ENCODE peak calls at places on chromosomes 12 and 14, in four cellular contexts. Z, Q, J and C are unnamed samples.

GRCh38 chr12:59689776-59690175 is 93.9 kb downstream of the SLC16A7 start:
- DNase-seq in Z (peak), Q (no peak), J (no peak), C (peak)

GRCh38 chr14:91261115-91261514 is 16.6 kb upstream of the GPR68 start:
- DNase-seq in Z (no peak), Q (no peak), J (no peak), C (no peak)

GRCh38 chr12:18439541-18439940 is 178.2 kb downstream of the PIK3C2G start:
- DNase-seq in Z (peak), Q (no peak), J (no peak), C (no peak)

GRCh38 chr14:92308676-92309075 is 14.3 kb upstream of the SLC24A4 start:
- DNase-seq in Z (no peak), Q (no peak), J (no peak), C (no peak)

GRCh38 chr12:104458645-104459555 is 2.2 kb downstream of the CHST11 start:
- DNase-seq in Z (no peak), Q (peak), J (no peak), C (peak)

GRCh38 chr12:60842166-60842565 is 1246.3 kb downstream of the SLC16A7 start:
- DNase-seq in Z (no peak), Q (no peak), J (no peak), C (no peak)

GRCh38 chr14:89165189-89165809 is 251.7 kb downstream of the FOXN3 start:
- DNase-seq in Z (no peak), Q (no peak), J (no peak), C (no peak)

GRCh38 chr12:63045020-63045860 is 105.8 kb downstream of the AVPR1A start:
- DNase-seq in Z (peak), Q (no peak), J (no peak), C (peak)

GRCh38 chr12:20105938-20106337 is 262.4 kb upstream of the PDE3A start:
- DNase-seq in Z (peak), Q (no peak), J (no peak), C (no peak)

GRCh38 chr14:25095784-25096390 is 45.9 kb upstream of the STXBP6 start:
- DNase-seq in Z (no peak), Q (no peak), J (no peak), C (no peak)

GRCh38 chr14:98907981-98908544 is 363.9 kb downstream of the BCL11B start:
- DNase-seq in Z (no peak), Q (no peak), J (no peak), C (no peak)

GRCh38 chr12:57783861-57784260 is 1.3 kb downstream of the TSFM start:
- DNase-seq in Z (no peak), Q (no peak), J (no peak), C (no peak)

GRCh38 chr12:110531741-110532333 is 29.7 kb downstream of the RAD9B start:
- DNase-seq in Z (peak), Q (no peak), J (no peak), C (no peak)

GRCh38 chr14:95518045-95518751 is 1.7 kb upstream of the SYNE3 start:
- DNase-seq in Z (peak), Q (no peak), J (no peak), C (no peak)

GRCh38 chr12:4212845-4213244 is 60.7 kb upstream of the CCND2 start:
- DNase-seq in Z (no peak), Q (peak), J (peak), C (no peak)

GRCh38 chr12:38555620-38556596 is 239.3 kb downstream of the ALG10B start:
- DNase-seq in Z (no peak), Q (no peak), J (no peak), C (peak)

GRCh38 chr12:75650989-75651695 is 139.7 kb upstream of the KRR1 start:
- DNase-seq in Z (no peak), Q (no peak), J (no peak), C (no peak)

GRCh38 chr12:5505751-5506150 is 73.8 kb downstream of the NTF3 start:
- DNase-seq in Z (no peak), Q (peak), J (peak), C (no peak)

GRCh38 chr14:99425272-99425681 is 55.4 kb downstream of the SETD3 start:
- DNase-seq in Z (no peak), Q (no peak), J (no peak), C (no peak)

GRCh38 chr12:80325167-80325959 is 118.7 kb upstream of the PTPRQ start:
- DNase-seq in Z (no peak), Q (no peak), J (peak), C (peak)

GRCh38 chr14:75494898-75495297 is 27.4 kb upstream of the BATF start:
- DNase-seq in Z (no peak), Q (no peak), J (no peak), C (no peak)

DNA sequence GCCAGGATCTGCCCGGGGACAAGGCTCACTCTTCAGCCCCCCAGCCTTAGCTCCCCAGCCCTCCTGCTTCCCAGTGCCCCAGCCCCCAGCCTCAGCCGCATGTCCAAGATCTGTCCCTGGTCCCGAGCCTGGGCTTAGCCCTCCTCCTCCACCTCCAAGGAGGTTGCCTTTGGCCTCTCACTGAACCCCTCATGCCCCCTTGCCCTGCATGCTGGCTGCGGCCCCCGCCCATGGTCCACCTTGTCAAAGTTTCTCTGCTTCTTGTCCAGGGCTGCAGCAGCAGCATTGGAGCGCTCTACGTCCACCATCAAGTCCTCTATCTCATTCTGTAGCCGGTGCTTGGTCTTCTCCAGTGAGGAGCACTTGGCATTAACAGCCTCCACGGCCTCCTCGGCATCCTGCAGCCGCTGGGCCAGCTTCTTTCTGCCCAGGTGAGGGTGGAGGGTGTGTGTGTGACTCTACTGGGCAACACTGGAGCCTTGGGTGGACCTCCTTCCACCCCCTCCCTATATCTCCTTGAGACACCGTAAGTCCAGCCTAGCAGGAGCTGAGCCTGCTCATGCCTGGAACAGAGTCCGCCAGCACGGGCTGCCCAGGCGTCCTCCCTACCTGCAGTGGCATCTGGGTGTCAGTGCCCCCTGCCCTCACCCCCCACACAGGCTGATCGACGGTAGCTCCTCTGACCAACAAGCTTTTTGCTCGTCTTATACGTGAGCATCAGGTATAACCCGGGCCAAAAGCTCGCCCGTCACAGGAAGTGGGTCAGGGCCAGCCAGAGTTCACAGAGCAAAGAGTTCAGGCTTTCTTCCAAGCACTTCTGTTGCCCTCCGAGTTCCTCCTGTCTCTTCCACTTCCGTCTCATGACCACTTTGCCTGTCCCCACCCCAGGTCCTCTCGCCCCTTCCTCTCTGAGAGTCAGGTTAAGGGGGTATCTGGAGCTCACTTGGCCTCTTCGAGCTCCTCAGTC is 11.4 kb downstream of the CMTM5 start:
- DNase-seq in Z (no peak), Q (no peak), J (no peak), C (no peak)
- H2BK15ac ChIP-seq in Z (no peak), Q (no peak), J (no peak), C (no peak)

GRCh38 chr12:34357791-34358190 is 335.5 kb downstream of the ALG10 start:
- DNase-seq in Z (no peak), Q (no peak), J (no peak), C (no peak)
- H4K5ac ChIP-seq in Z (no peak), Q (no peak), J (no peak), C (no peak)

GRCh38 chr12:124455336-124455735 is 112.1 kb downstream of the NCOR2 start:
- DNase-seq in Z (no peak), Q (no peak), J (no peak), C (no peak)

GRCh38 chr12:124452576-124453391 is 114.6 kb downstream of the NCOR2 start:
- DNase-seq in Z (no peak), Q (no peak), J (no peak), C (no peak)

GRCh38 chr12:124453419-124454351 is 113.7 kb downstream of the NCOR2 start:
- DNase-seq in Z (peak), Q (no peak), J (no peak), C (peak)

GRCh38 chr12:124454735-124455134 is 112.7 kb downstream of the NCOR2 start:
- DNase-seq in Z (no peak), Q (no peak), J (no peak), C (no peak)

GRCh38 chr12:124454352-124454725 is 113.1 kb downstream of the NCOR2 start:
- DNase-seq in Z (no peak), Q (no peak), J (no peak), C (no peak)
- H2BK15ac ChIP-seq in Z (no peak), Q (no peak), J (no peak), C (no peak)

DNA sequence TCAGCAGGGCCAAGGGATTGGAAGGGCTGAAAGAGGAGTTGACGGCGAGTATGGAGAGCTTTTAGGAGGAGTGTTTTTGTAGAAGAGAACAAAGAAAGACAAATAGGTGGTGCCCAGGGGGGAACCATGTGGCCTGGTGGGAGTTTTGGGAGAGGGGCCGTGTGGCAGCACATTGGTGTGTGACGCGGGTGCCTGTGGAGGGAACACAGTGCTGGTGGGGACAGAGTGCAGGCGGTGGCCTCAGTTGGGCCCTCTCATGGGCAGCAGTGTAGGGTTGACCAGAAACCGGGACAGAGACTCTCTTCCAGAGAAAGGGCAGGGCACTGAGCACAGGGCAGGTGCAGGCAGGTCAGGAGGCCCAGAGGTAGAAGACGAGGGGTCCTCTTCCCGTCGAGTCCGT is 56.5 kb downstream of the TECPR2 start:
- DNase-seq in Z (no peak), Q (no peak), J (no peak), C (no peak)
- H4K5ac ChIP-seq in Z (no peak), Q (no peak), J (no peak), C (no peak)

GRCh38 chr12:132430838-132431826 is 58.8 kb upstream of the FBRSL1 start:
- DNase-seq in Z (no peak), Q (no peak), J (no peak), C (peak)
- H2BK15ac ChIP-seq in Z (no peak), Q (no peak), J (no peak), C (no peak)

DNA sequence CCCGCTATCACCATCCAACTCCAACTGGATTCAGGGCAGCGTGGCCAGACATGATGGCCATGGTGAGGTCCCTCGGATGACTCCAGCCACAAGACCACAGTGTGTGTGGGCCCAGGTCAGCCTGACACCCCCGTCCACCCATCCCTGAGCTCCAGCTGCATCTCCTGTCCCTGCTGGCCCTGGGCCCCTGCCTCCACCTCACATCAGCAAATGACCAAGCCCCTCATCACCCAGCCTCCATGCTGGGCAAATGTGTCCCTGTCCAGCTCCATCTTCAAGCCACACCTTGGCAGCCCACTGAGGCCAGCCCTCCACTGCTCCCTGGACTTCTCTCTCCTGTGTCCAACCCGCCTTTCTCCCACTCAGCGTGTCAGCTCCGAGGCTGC is 3.2 kb downstream of the GPR132 start:
- DNase-seq in Z (no peak), Q (no peak), J (no peak), C (no peak)
- H4K5ac ChIP-seq in Z (no peak), Q (no peak), J (no peak), C (no peak)

GRCh38 chr12:113054948-113055486 is 1.5 kb upstream of the DTX1 start:
- DNase-seq in Z (no peak), Q (no peak), J (no peak), C (no peak)

GRCh38 chr12:113056631-113057488 is at the start of gene DTX1:
- DNase-seq in Z (no peak), Q (no peak), J (no peak), C (no peak)

GRCh38 chr12:113056381-113056630 is 224 bp upstream of the DTX1 start:
- DNase-seq in Z (no peak), Q (no peak), J (no peak), C (no peak)

GRCh38 chr12:113057565-113058485 is 1.3 kb downstream of the DTX1 start:
- DNase-seq in Z (no peak), Q (peak), J (peak), C (no peak)

GRCh38 chr12:113055594-113056380 is 743 bp upstream of the DTX1 start:
- DNase-seq in Z (no peak), Q (no peak), J (no peak), C (no peak)
- H2BK15ac ChIP-seq in Z (no peak), Q (no peak), J (no peak), C (no peak)